ENCODE peak calls at places on chromosomes 4 and X, in seven cellular contexts. A is ascending aorta, D is H4, V is HEK293T, Q is NCI-H1417 treated with DMSO at 0.1 percent for 48 hours, J is H1, B is body of pancreas. S is an unnamed sample.

GRCh38 chr4:119785963-119786362 is 157.4 kb upstream of the PDE5A start:
- DNase-seq in B (peak), Q (no peak), V (no peak), D (peak), J (no peak), A (no peak), S (no peak)

GRCh38 chr4:73901031-73901430 is 31.8 kb downstream of the CXCL1 start:
- DNase-seq in A (no peak), B (no peak), J (no peak), D (no peak), Q (no peak), V (no peak), S (no peak)

GRCh38 chr4:85565761-85566480 is 91.0 kb downstream of the ARHGAP24 start:
- DNase-seq in V (no peak), B (no peak), A (no peak), D (peak), J (no peak), Q (no peak), S (no peak)

GRCh38 chr4:188403272-188403671 is 264.0 kb downstream of the TRIML1 start:
- DNase-seq in J (no peak), Q (no peak), A (no peak), D (peak), V (no peak), B (no peak), S (no peak)

GRCh38 chr4:107825072-107825789 is 499 bp downstream of the SGMS2 start:
- DNase-seq in B (peak), J (no peak), V (peak), A (peak), D (peak), Q (no peak), S (no peak)

GRCh38 chr4:6324999-6325790 is 55.5 kb downstream of the WFS1 start:
- DNase-seq in J (no peak), A (no peak), V (no peak), B (no peak), Q (no peak), D (peak), S (no peak)

GRCh38 chrX:150258463-150259430 is 104.4 kb upstream of the MAMLD1 start:
- DNase-seq in V (no peak), D (no peak), A (peak), J (no peak), B (no peak), Q (no peak), S (no peak)

GRCh38 chr4:20391224-20391623 is 139.5 kb downstream of the SLIT2 start:
- DNase-seq in J (no peak), A (no peak), B (no peak), D (no peak), V (no peak), Q (no peak), S (no peak)

GRCh38 chr4:46937493-46937892 is 28.4 kb upstream of the COX7B2 start:
- DNase-seq in Q (no peak), A (no peak), J (no peak), D (no peak), B (no peak), V (no peak), S (no peak)

GRCh38 chr4:67684839-67685531 is 16.0 kb downstream of the UBA6 start:
- DNase-seq in A (no peak), D (no peak), B (no peak), Q (no peak), V (no peak), J (no peak), S (no peak)

GRCh38 chr4:185782523-185782922 is 29.5 kb downstream of the SORBS2 start:
- DNase-seq in Q (no peak), V (no peak), J (no peak), A (no peak), B (no peak), D (no peak), S (no peak)

GRCh38 chr4:189090174-189090814 is 850.4 kb upstream of the FRG1 start:
- DNase-seq in J (no peak), A (no peak), Q (no peak), B (no peak), D (peak), V (peak), S (no peak)

GRCh38 chrX:90026730-90027129 is 105.0 kb downstream of the TGIF2LX start:
- DNase-seq in Q (no peak), D (no peak), B (no peak), A (no peak), V (no peak), J (no peak), S (no peak)

GRCh38 chr4:53605783-53606182 is 14.5 kb upstream of the LNX1 start:
- DNase-seq in B (no peak), V (no peak), J (no peak), D (no peak), Q (no peak), A (no peak), S (no peak)

GRCh38 chrX:42680651-42681050 is 97.3 kb downstream of the PPP1R2C start:
- DNase-seq in V (no peak), B (peak), Q (no peak), A (no peak), J (peak), D (peak), S (no peak)

GRCh38 chrX:1249101-1249887 is 19.3 kb upstream of the CSF2RA start:
- DNase-seq in J (no peak), V (no peak), A (peak), B (peak), D (peak), Q (no peak), S (no peak)

GRCh38 chrX:44980883-44981282 is 107.9 kb downstream of the KDM6A start:
- DNase-seq in A (no peak), D (no peak), V (no peak), B (no peak), Q (no peak), J (no peak), S (no peak)